ENCODE peak calls at places on chromosomes 5 and 9, in five cellular contexts. Y, H, S, G and U are unnamed samples.

GRCh38 chr9:33718987-33719386 is 76.4 kb upstream of the PRSS3 start:
- DNase-seq in Y (peak; percentile 22), H (no peak), S (no peak), G (peak; percentile 74), U (no peak)

GRCh38 chr9:91255327-91255726 is 106.4 kb downstream of the AUH start:
- DNase-seq in Y (peak; percentile 91), H (no peak), S (no peak), G (no peak), U (no peak)

GRCh38 chr5:109866051-109866450 is 176.3 kb downstream of the MAN2A1 start:
- DNase-seq in Y (peak; percentile 79), H (no peak), S (no peak), G (peak; percentile 88), U (no peak)

GRCh38 chr5:59506285-59506877 is 387.1 kb downstream of the PDE4D start:
- DNase-seq in Y (peak; percentile 28), H (peak; percentile 6), S (no peak), G (peak; percentile 39), U (peak; percentile 61)

GRCh38 chr5:81907012-81907411 is 64.8 kb upstream of the ATG10 start:
- DNase-seq in Y (peak; percentile 14), H (no peak), S (no peak), G (no peak), U (no peak)

GRCh38 chr5:119743927-119744326 is 114.6 kb downstream of the FAM170A start:
- DNase-seq in Y (peak; percentile 4), H (peak; percentile 33), S (no peak), G (no peak), U (peak; percentile 73)

GRCh38 chr5:151223447-151224264 is at the start of gene CCDC69:
- DNase-seq in Y (peak; percentile 57), H (peak; percentile 52), S (peak; percentile 86), G (peak; percentile 82), U (peak; percentile 84)

GRCh38 chr5:82150562-82150961 is 127.6 kb downstream of the RPS23 start:
- DNase-seq in Y (no peak), H (no peak), S (no peak), G (no peak), U (no peak)

GRCh38 chr5:160802567-160802966 is 49.4 kb downstream of the ATP10B start:
- DNase-seq in Y (no peak), H (no peak), S (no peak), G (no peak), U (no peak)

GRCh38 chr5:78753093-78753531 is 104.5 kb upstream of the LHFPL2 start:
- DNase-seq in Y (peak; percentile 68), H (no peak), S (no peak), G (no peak), U (no peak)

GRCh38 chr5:15785636-15786035 is 285.7 kb downstream of the FBXL7 start:
- DNase-seq in Y (no peak), H (no peak), S (no peak), G (no peak), U (no peak)

GRCh38 chr9:125495137-125496119 is 211.6 kb downstream of the MAPKAP1 start:
- DNase-seq in Y (no peak), H (no peak), S (no peak), G (no peak), U (no peak)

GRCh38 chr9:33637881-33638280 is 113.8 kb downstream of the ANKRD18B start:
- DNase-seq in Y (no peak), H (no peak), S (no peak), G (no peak), U (no peak)

GRCh38 chr9:76905984-76906861 is at the start of gene PRUNE2:
- DNase-seq in Y (peak; percentile 79), H (no peak), S (no peak), G (peak; percentile 66), U (peak; percentile 21)

GRCh38 chr5:131796793-131797693 is at the start of gene FNIP1:
- DNase-seq in Y (peak; percentile 93), H (peak; percentile 95), S (peak; percentile 100), G (peak; percentile 99), U (peak; percentile 99)

GRCh38 chr5:54772232-54773168 is 212.9 kb downstream of the ESM1 start:
- DNase-seq in Y (no peak), H (no peak), S (no peak), G (no peak), U (no peak)

GRCh38 chr9:116897181-116897580 is 210.1 kb downstream of the TRIM32 start:
- DNase-seq in Y (no peak), H (no peak), S (no peak), G (no peak), U (no peak)

GRCh38 chr5:160772854-160773253 is 79.2 kb downstream of the ATP10B start:
- DNase-seq in Y (no peak), H (no peak), S (no peak), G (no peak), U (no peak)

GRCh38 chr5:167451091-167451490 is 840.4 kb upstream of the WWC1 start:
- DNase-seq in Y (no peak), H (no peak), S (no peak), G (no peak), U (no peak)

GRCh38 chr5:149962040-149962439 is 1.5 kb downstream of the SLC26A2 start:
- DNase-seq in Y (peak; percentile 68), H (peak; percentile 39), S (no peak), G (peak; percentile 64), U (peak; percentile 49)

GRCh38 chr5:107668933-107669542 is 1.7 kb downstream of the EFNA5 start:
- DNase-seq in Y (no peak), H (no peak), S (no peak), G (peak; percentile 48), U (no peak)

GRCh38 chr5:97094579-97095317 is 47.7 kb downstream of the LIX1 start:
- DNase-seq in Y (no peak), H (no peak), S (no peak), G (no peak), U (no peak)

GRCh38 chr5:138597660-138598400 is 22.6 kb upstream of the HSPA9 start:
- DNase-seq in Y (no peak), H (no peak), S (no peak), G (no peak), U (no peak)

GRCh38 chr5:59819806-59820205 is 73.7 kb downstream of the PDE4D start:
- DNase-seq in Y (no peak), H (no peak), S (no peak), G (no peak), U (no peak)

GRCh38 chr9:136885950-136886578 is at the start of gene TRAF2:
- DNase-seq in Y (peak; percentile 99), H (peak; percentile 94), S (peak; percentile 99), G (peak; percentile 100), U (peak; percentile 99)
- TF ChIP-seq POLR2A in Y (no peak), H (peak; percentile 91), S (peak; percentile 85), G (peak; percentile 47), U (peak; percentile 74)

DNA sequence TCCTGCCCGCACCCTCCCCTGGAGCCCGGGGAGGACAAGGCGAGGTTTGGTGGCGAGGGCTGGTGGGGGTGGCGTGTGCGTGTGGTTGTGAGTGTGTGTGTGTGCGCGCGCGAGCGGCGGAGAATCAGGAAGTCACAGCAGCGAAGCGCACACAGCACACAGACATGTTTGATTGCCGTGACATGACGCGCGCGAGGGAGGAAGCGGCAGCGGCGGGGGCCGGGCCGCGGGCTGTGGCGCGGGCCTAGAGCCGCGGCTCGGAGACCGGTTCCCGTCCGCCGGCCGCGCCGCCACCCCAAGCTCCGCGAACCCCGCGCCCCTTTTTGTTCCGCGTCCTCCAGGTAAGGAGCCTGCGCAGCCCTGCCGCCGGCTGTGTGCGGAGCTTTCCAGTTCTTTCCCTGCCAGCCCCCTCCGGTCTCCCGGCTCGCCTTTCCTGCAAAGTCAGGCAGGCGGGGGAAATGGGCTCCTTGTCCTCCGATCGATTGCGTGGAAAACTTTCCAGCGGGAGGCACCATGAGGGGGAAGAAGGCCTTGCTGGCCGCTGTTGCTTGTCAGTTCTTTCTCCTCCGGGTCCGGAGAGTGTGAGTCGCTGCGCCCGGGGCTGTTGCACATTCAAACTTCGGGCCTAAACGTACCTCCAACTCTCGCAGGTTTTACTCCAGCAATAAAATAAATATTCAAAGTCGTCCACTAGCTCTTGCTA is 2.5 kb downstream of the SMARCA2 start:
- DNase-seq in Y (peak; percentile 80), H (peak; percentile 20), S (peak; percentile 85), G (peak; percentile 67), U (peak; percentile 85)
- TF ChIP-seq POLR2A in Y (no peak), H (peak; percentile 16), S (peak; percentile 75), G (peak; percentile 44), U (peak; percentile 45)

DNA sequence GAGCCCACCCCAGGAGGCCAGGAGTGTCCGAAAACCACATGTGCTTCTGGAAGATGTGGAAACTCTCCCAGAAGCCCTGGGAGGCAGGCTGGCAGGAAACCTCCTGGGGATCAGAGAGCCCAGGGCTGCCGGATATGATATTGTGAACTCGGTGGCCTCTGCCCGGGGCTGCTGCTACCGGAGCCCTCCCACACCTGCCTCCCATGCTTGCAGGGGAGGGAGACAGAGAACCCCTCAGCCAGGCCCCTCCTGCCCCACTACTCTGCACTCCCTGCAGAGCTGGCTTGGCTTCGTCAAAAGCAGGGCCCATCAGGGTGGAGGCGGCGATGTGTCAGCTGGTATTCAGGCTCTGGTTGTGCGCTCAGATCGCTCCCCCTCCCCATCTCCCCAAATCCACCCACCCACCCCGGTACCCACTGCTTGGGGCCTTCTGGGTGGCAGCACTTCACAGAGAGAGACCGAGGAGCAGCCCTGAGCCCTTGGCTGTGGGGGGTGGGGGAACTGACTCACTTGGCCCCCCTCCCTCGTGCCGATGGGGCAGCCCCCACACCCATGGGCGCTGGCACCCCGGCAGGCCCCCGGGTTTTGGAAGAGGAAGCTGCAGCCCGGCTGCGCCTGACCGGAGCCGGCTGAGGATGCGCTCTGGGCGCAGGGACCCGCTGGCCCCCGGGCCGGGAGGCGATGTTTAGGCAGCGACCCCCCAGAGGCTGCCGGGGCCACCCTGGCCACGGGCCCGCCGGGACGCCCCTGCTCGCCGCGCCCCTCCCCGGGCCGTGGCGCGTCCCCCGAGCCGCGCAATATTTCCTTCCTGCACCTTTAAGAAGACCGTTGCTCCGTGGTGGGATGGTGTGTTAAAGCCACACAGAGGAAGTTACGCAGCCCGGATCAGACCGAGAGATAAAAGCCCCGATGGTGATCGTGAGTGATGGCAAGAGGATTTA is 786 bp upstream of the NTNG2 start:
- DNase-seq in Y (peak; percentile 76), H (no peak), S (no peak), G (peak; percentile 16), U (no peak)
- TF ChIP-seq POLR2A in Y (no peak), H (no peak), S (no peak), G (no peak), U (no peak)

GRCh38 chr9:133352635-133353340 is 3.5 kb downstream of the SURF1 start:
- DNase-seq in Y (no peak), H (no peak), S (no peak), G (no peak), U (no peak)
- TF ChIP-seq POLR2A in Y (no peak), H (peak; percentile 59), S (no peak), G (peak; percentile 38), U (no peak)

DNA sequence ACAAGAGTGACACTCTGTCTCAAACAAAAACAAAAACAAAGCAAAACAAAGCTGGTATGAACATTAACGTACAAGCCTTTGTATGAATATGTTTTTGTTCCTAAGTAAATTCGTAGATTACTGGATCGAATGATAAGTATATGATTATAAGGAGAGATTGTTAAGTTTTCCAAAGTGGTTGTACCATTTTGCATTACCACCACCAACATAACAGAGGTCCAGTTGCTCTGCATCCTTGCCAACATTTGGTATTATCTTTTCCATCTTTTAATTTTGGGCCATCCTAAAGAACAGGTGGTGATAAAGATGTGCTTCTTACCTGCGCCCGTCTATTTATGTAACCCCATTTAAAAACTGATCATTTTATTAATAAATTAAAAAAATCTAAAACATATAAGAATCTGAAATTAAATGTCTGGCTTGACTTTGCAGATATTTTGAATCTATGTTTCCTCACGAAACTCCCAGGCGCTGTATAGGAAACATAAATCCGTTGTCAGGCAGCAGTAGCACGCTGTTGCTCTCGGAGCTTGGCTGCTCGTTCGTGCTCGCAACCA is 593 bp upstream of the NAA35 start:
- DNase-seq in Y (no peak), H (no peak), S (no peak), G (no peak), U (no peak)
- TF ChIP-seq POLR2A in Y (peak; percentile 91), H (peak; percentile 88), S (no peak), G (peak; percentile 82), U (no peak)

GRCh38 chr9:109019420-109019819 is 6.1 kb upstream of the CTNNAL1 start:
- DNase-seq in Y (no peak), H (no peak), S (no peak), G (no peak), U (no peak)
- TF ChIP-seq POLR2A in Y (no peak), H (no peak), S (no peak), G (no peak), U (no peak)